ENCODE peak calls at places on chromosomes 16 and 17, in five cellular contexts. E is T-cell; Y is pancreas; O is AG04450; B is stimulated activated CD4-positive, alpha-beta T cell treated with anti-CD3 and anti-CD28 coated beads, Interleukin-4, amount 100 ng/mL, for 24 hours. A is an unnamed sample.

GRCh38 chr17:2042355-2042929 is 620 bp downstream of the OVCA2 start:
- DNase-seq in O (no peak), Y (no peak), E (no peak), B (no peak), A (no peak)

GRCh38 chr17:73622381-73622780 is 21.9 kb downstream of the SDK2 start:
- DNase-seq in B (no peak), O (no peak), E (no peak), Y (no peak), A (no peak)

GRCh38 chr17:10337136-10337535 is 35.7 kb downstream of the MYH13 start:
- DNase-seq in O (no peak), Y (no peak), B (no peak), E (no peak), A (no peak)

GRCh38 chr17:83037084-83037950 is 42.1 kb upstream of the METRNL start:
- DNase-seq in B (no peak), O (no peak), E (no peak), Y (no peak), A (no peak)

GRCh38 chr17:70169707-70170597 is 620 bp downstream of the KCNJ2 start:
- DNase-seq in E (no peak), B (no peak), Y (no peak), O (no peak), A (no peak)

GRCh38 chr17:35679007-35679682 is 52.3 kb upstream of the RASL10B start:
- DNase-seq in O (no peak), Y (no peak), E (no peak), B (no peak), A (no peak)

GRCh38 chr17:68318103-68318991 is 27.1 kb downstream of the ARSG start:
- DNase-seq in Y (peak), E (no peak), O (no peak), B (no peak), A (no peak)

GRCh38 chr16:50399411-50399810 is 30.6 kb upstream of the BRD7 start:
- DNase-seq in E (no peak), O (no peak), B (no peak), Y (no peak), A (no peak)